ENCODE peak calls at places on chromosomes 1 and 21, in nine cellular contexts. One of them, this sample, is unnamed.

GRCh38 chr1:60251426-60251825 is 177.9 kb upstream of the C1orf87 start:
- DNase-seq in AG09309: no peak
- DNase-seq in GM12865: no peak
- DNase-seq in mesendoderm: no peak
- DNase-seq in stimulated activated CD8-positive, alpha-beta memory T cell treated with anti-CD3 and anti-CD28 coated beads, Interleukin-4, amount 100 ng/mL, for 24 hours: no peak
- DNase-seq in fibroblast of mammary gland: no peak
- DNase-seq in adipocyte: no peak
- DNase-seq in GM04503: no peak
- DNase-seq in left lobe of liver: no peak
- DNase-seq in this sample: no peak

GRCh38 chr1:8137406-8138244 is 111.5 kb upstream of the ERRFI1 start:
- DNase-seq in adipocyte: peak; percentile 96
- DNase-seq in mesendoderm: no peak
- DNase-seq in GM04503: peak; percentile 98
- DNase-seq in GM12865: no peak
- DNase-seq in stimulated activated CD8-positive, alpha-beta memory T cell treated with anti-CD3 and anti-CD28 coated beads, Interleukin-4, amount 100 ng/mL, for 24 hours: no peak
- DNase-seq in fibroblast of mammary gland: peak; percentile 98
- DNase-seq in AG09309: peak; percentile 89
- DNase-seq in left lobe of liver: no peak
- DNase-seq in this sample: peak; percentile 97

GRCh38 chr21:41419921-41420862 is 5.8 kb upstream of the MX1 start:
- DNase-seq in GM04503: peak; percentile 53
- DNase-seq in left lobe of liver: peak; percentile 88
- DNase-seq in adipocyte: peak; percentile 95
- DNase-seq in AG09309: peak; percentile 41
- DNase-seq in GM12865: peak; percentile 82
- DNase-seq in stimulated activated CD8-positive, alpha-beta memory T cell treated with anti-CD3 and anti-CD28 coated beads, Interleukin-4, amount 100 ng/mL, for 24 hours: peak; percentile 39
- DNase-seq in fibroblast of mammary gland: peak; percentile 87
- DNase-seq in mesendoderm: peak; percentile 77
- DNase-seq in this sample: peak; percentile 84

GRCh38 chr1:82091729-82092128 is 291.0 kb downstream of the ADGRL2 start:
- DNase-seq in GM12865: no peak
- DNase-seq in adipocyte: peak; percentile 58
- DNase-seq in mesendoderm: peak; percentile 52
- DNase-seq in fibroblast of mammary gland: peak; percentile 71
- DNase-seq in stimulated activated CD8-positive, alpha-beta memory T cell treated with anti-CD3 and anti-CD28 coated beads, Interleukin-4, amount 100 ng/mL, for 24 hours: no peak
- DNase-seq in GM04503: no peak
- DNase-seq in AG09309: no peak
- DNase-seq in left lobe of liver: no peak
- DNase-seq in this sample: no peak

GRCh38 chr1:245207801-245208200 is 53.0 kb downstream of the KIF26B start:
- DNase-seq in stimulated activated CD8-positive, alpha-beta memory T cell treated with anti-CD3 and anti-CD28 coated beads, Interleukin-4, amount 100 ng/mL, for 24 hours: no peak
- DNase-seq in GM04503: no peak
- DNase-seq in mesendoderm: no peak
- DNase-seq in fibroblast of mammary gland: no peak
- DNase-seq in adipocyte: no peak
- DNase-seq in AG09309: no peak
- DNase-seq in GM12865: no peak
- DNase-seq in left lobe of liver: no peak
- DNase-seq in this sample: no peak

GRCh38 chr21:33685613-33686197 is 43.4 kb downstream of the ITSN1 start:
- DNase-seq in GM04503: peak; percentile 89
- DNase-seq in GM12865: no peak
- DNase-seq in AG09309: peak; percentile 35
- DNase-seq in adipocyte: peak; percentile 76
- DNase-seq in left lobe of liver: no peak
- DNase-seq in fibroblast of mammary gland: peak; percentile 78
- DNase-seq in mesendoderm: peak; percentile 52
- DNase-seq in stimulated activated CD8-positive, alpha-beta memory T cell treated with anti-CD3 and anti-CD28 coated beads, Interleukin-4, amount 100 ng/mL, for 24 hours: no peak
- DNase-seq in this sample: peak; percentile 66

GRCh38 chr1:221979461-221980032 is 237.7 kb upstream of the DUSP10 start:
- DNase-seq in left lobe of liver: no peak
- DNase-seq in GM12865: no peak
- DNase-seq in AG09309: no peak
- DNase-seq in adipocyte: no peak
- DNase-seq in fibroblast of mammary gland: no peak
- DNase-seq in stimulated activated CD8-positive, alpha-beta memory T cell treated with anti-CD3 and anti-CD28 coated beads, Interleukin-4, amount 100 ng/mL, for 24 hours: no peak
- DNase-seq in mesendoderm: peak; percentile 49
- DNase-seq in GM04503: no peak
- DNase-seq in this sample: no peak

GRCh38 chr1:93977546-93977945 is 68.3 kb upstream of the GCLM start:
- DNase-seq in GM12865: no peak
- DNase-seq in fibroblast of mammary gland: peak; percentile 88
- DNase-seq in stimulated activated CD8-positive, alpha-beta memory T cell treated with anti-CD3 and anti-CD28 coated beads, Interleukin-4, amount 100 ng/mL, for 24 hours: no peak
- DNase-seq in AG09309: no peak
- DNase-seq in GM04503: peak; percentile 35
- DNase-seq in adipocyte: peak; percentile 31
- DNase-seq in left lobe of liver: no peak
- DNase-seq in mesendoderm: no peak
- DNase-seq in this sample: peak; percentile 78

GRCh38 chr1:207259391-207259790 is 62.1 kb upstream of the CD55 start:
- DNase-seq in left lobe of liver: no peak
- DNase-seq in adipocyte: no peak
- DNase-seq in GM12865: peak; percentile 3
- DNase-seq in AG09309: peak; percentile 5
- DNase-seq in GM04503: no peak
- DNase-seq in stimulated activated CD8-positive, alpha-beta memory T cell treated with anti-CD3 and anti-CD28 coated beads, Interleukin-4, amount 100 ng/mL, for 24 hours: no peak
- DNase-seq in mesendoderm: peak; percentile 74
- DNase-seq in fibroblast of mammary gland: peak; percentile 37
- DNase-seq in this sample: peak; percentile 19

GRCh38 chr1:109636201-109636952 is 16.7 kb downstream of the AMPD2 start:
- DNase-seq in stimulated activated CD8-positive, alpha-beta memory T cell treated with anti-CD3 and anti-CD28 coated beads, Interleukin-4, amount 100 ng/mL, for 24 hours: no peak
- DNase-seq in left lobe of liver: peak; percentile 42
- DNase-seq in fibroblast of mammary gland: peak; percentile 78
- DNase-seq in AG09309: no peak
- DNase-seq in GM12865: no peak
- DNase-seq in GM04503: no peak
- DNase-seq in mesendoderm: peak; percentile 66
- DNase-seq in adipocyte: peak; percentile 35
- DNase-seq in this sample: peak; percentile 62

GRCh38 chr1:168960595-168960994 is 145.9 kb upstream of the ATP1B1 start:
- DNase-seq in left lobe of liver: no peak
- DNase-seq in stimulated activated CD8-positive, alpha-beta memory T cell treated with anti-CD3 and anti-CD28 coated beads, Interleukin-4, amount 100 ng/mL, for 24 hours: no peak
- DNase-seq in mesendoderm: peak; percentile 30
- DNase-seq in GM12865: no peak
- DNase-seq in GM04503: no peak
- DNase-seq in adipocyte: no peak
- DNase-seq in AG09309: no peak
- DNase-seq in fibroblast of mammary gland: no peak
- DNase-seq in this sample: no peak

GRCh38 chr1:57307382-57307781 is 116.5 kb downstream of the DAB1 start:
- DNase-seq in left lobe of liver: no peak
- DNase-seq in AG09309: no peak
- DNase-seq in GM04503: no peak
- DNase-seq in mesendoderm: peak; percentile 94
- DNase-seq in adipocyte: no peak
- DNase-seq in stimulated activated CD8-positive, alpha-beta memory T cell treated with anti-CD3 and anti-CD28 coated beads, Interleukin-4, amount 100 ng/mL, for 24 hours: peak; percentile 7
- DNase-seq in fibroblast of mammary gland: no peak
- DNase-seq in GM12865: peak; percentile 56
- DNase-seq in this sample: no peak

GRCh38 chr1:167489581-167490340 is 28.6 kb downstream of the CD247 start:
- DNase-seq in adipocyte: no peak
- DNase-seq in fibroblast of mammary gland: no peak
- DNase-seq in GM12865: no peak
- DNase-seq in GM04503: no peak
- DNase-seq in AG09309: no peak
- DNase-seq in left lobe of liver: no peak
- DNase-seq in mesendoderm: peak; percentile 75
- DNase-seq in stimulated activated CD8-positive, alpha-beta memory T cell treated with anti-CD3 and anti-CD28 coated beads, Interleukin-4, amount 100 ng/mL, for 24 hours: peak; percentile 46
- DNase-seq in this sample: no peak

GRCh38 chr1:7769673-7770412 is 1.3 kb upstream of the VAMP3 start:
- DNase-seq in left lobe of liver: no peak
- DNase-seq in fibroblast of mammary gland: no peak
- DNase-seq in GM12865: no peak
- DNase-seq in AG09309: no peak
- DNase-seq in GM04503: no peak
- DNase-seq in adipocyte: no peak
- DNase-seq in stimulated activated CD8-positive, alpha-beta memory T cell treated with anti-CD3 and anti-CD28 coated beads, Interleukin-4, amount 100 ng/mL, for 24 hours: no peak
- DNase-seq in mesendoderm: no peak
- DNase-seq in this sample: no peak

GRCh38 chr1:75502776-75503175 is 108.1 kb downstream of the SLC44A5 start:
- DNase-seq in left lobe of liver: no peak
- DNase-seq in GM04503: no peak
- DNase-seq in adipocyte: peak; percentile 8
- DNase-seq in GM12865: no peak
- DNase-seq in fibroblast of mammary gland: no peak
- DNase-seq in AG09309: no peak
- DNase-seq in mesendoderm: no peak
- DNase-seq in stimulated activated CD8-positive, alpha-beta memory T cell treated with anti-CD3 and anti-CD28 coated beads, Interleukin-4, amount 100 ng/mL, for 24 hours: no peak
- DNase-seq in this sample: no peak

GRCh38 chr1:58848818-58849411 is 65.1 kb upstream of the JUN start:
- DNase-seq in AG09309: peak; percentile 93
- DNase-seq in left lobe of liver: no peak
- DNase-seq in GM04503: peak; percentile 94
- DNase-seq in adipocyte: peak; percentile 80
- DNase-seq in fibroblast of mammary gland: peak; percentile 99
- DNase-seq in GM12865: no peak
- DNase-seq in mesendoderm: peak; percentile 72
- DNase-seq in stimulated activated CD8-positive, alpha-beta memory T cell treated with anti-CD3 and anti-CD28 coated beads, Interleukin-4, amount 100 ng/mL, for 24 hours: no peak
- DNase-seq in this sample: peak; percentile 98

GRCh38 chr1:182280521-182280920 is 111.1 kb downstream of the GLUL start:
- DNase-seq in GM04503: no peak
- DNase-seq in fibroblast of mammary gland: no peak
- DNase-seq in adipocyte: no peak
- DNase-seq in GM12865: no peak
- DNase-seq in mesendoderm: no peak
- DNase-seq in left lobe of liver: no peak
- DNase-seq in stimulated activated CD8-positive, alpha-beta memory T cell treated with anti-CD3 and anti-CD28 coated beads, Interleukin-4, amount 100 ng/mL, for 24 hours: no peak
- DNase-seq in AG09309: no peak
- DNase-seq in this sample: no peak

GRCh38 chr1:17551755-17552234 is 12.3 kb downstream of the ARHGEF10L start:
- DNase-seq in GM04503: no peak
- DNase-seq in left lobe of liver: no peak
- DNase-seq in mesendoderm: no peak
- DNase-seq in stimulated activated CD8-positive, alpha-beta memory T cell treated with anti-CD3 and anti-CD28 coated beads, Interleukin-4, amount 100 ng/mL, for 24 hours: no peak
- DNase-seq in fibroblast of mammary gland: peak; percentile 80
- DNase-seq in AG09309: no peak
- DNase-seq in GM12865: peak; percentile 4
- DNase-seq in adipocyte: peak; percentile 59
- DNase-seq in this sample: peak; percentile 65